ENCODE peak calls at places on chromosomes 13 and 19, in ten cellular contexts. T, L, F, W, E, Y, U, C, D and B are unnamed samples.

GRCh38 chr19:49428547-49429451 is 3.6 kb downstream of the GFY start:
- DNase-seq in T (no peak), L (no peak), F (no peak), W (no peak), E (no peak), Y (no peak), U (no peak), C (no peak), D (no peak), B (no peak)

GRCh38 chr19:53908106-53908932 is 759 bp upstream of the CACNG7 start:
- DNase-seq in T (peak), L (peak), F (peak), W (no peak), E (no peak), Y (peak), U (peak), C (peak), D (peak), B (peak)

GRCh38 chr13:30125422-30126073 is 181.8 kb downstream of the KATNAL1 start:
- DNase-seq in T (no peak), L (no peak), F (no peak), W (no peak), E (peak), Y (peak), U (no peak), C (no peak), D (no peak), B (peak)

GRCh38 chr13:88339271-88339741 is 668.1 kb downstream of the SLITRK5 start:
- DNase-seq in T (no peak), L (no peak), F (no peak), W (no peak), E (no peak), Y (no peak), U (no peak), C (no peak), D (no peak), B (no peak)

GRCh38 chr13:99894835-99895427 is 76.6 kb downstream of the ZIC5 start:
- DNase-seq in T (no peak), L (no peak), F (no peak), W (no peak), E (no peak), Y (no peak), U (no peak), C (no peak), D (no peak), B (no peak)

GRCh38 chr19:31418692-31419430 is 69.6 kb upstream of the TSHZ3 start:
- DNase-seq in T (no peak), L (no peak), F (no peak), W (no peak), E (no peak), Y (no peak), U (no peak), C (no peak), D (no peak), B (no peak)

GRCh38 chr13:102913924-102914628 is 68.2 kb downstream of the ERCC5 start:
- DNase-seq in T (no peak), L (no peak), F (no peak), W (no peak), E (no peak), Y (peak), U (peak), C (no peak), D (no peak), B (no peak)

GRCh38 chr19:34990578-34991192 is 9.4 kb upstream of the GRAMD1A start:
- DNase-seq in T (no peak), L (peak), F (no peak), W (no peak), E (no peak), Y (no peak), U (no peak), C (no peak), D (no peak), B (no peak)

GRCh38 chr13:31081316-31081715 is 80.4 kb downstream of the HSPH1 start:
- DNase-seq in T (no peak), L (no peak), F (no peak), W (no peak), E (no peak), Y (no peak), U (no peak), C (no peak), D (no peak), B (no peak)

GRCh38 chr19:47226426-47227346 is 4.3 kb downstream of the BBC3 start:
- DNase-seq in T (peak), L (peak), F (peak), W (peak), E (peak), Y (peak), U (peak), C (peak), D (peak), B (peak)

GRCh38 chr19:40416918-40417713 is 3.9 kb upstream of the PRX start:
- DNase-seq in T (no peak), L (no peak), F (peak), W (no peak), E (no peak), Y (peak), U (no peak), C (no peak), D (no peak), B (no peak)

GRCh38 chr13:32911506-32911905 is 104.7 kb upstream of the KL start:
- DNase-seq in T (no peak), L (peak), F (peak), W (no peak), E (no peak), Y (peak), U (peak), C (no peak), D (no peak), B (peak)

GRCh38 chr19:283395-283794 is 7.8 kb downstream of the PLPP2 start:
- DNase-seq in T (no peak), L (no peak), F (no peak), W (no peak), E (no peak), Y (no peak), U (no peak), C (no peak), D (no peak), B (no peak)